ENCODE peak calls at places on chromosome 6, in five cellular contexts. B is K562, O is HepG2, C is GM12878, L is IMR-90. T is an unnamed sample.

GRCh38 chr6:101016163-101016562 is 135.0 kb upstream of the ASCC3 start:
- DNase-seq in B (no peak), O (no peak), C (no peak), L (no peak), T (no peak)

GRCh38 chr6:35544748-35545361 is 32.2 kb upstream of the TULP1 start:
- DNase-seq in B (no peak), O (no peak), C (no peak), L (no peak), T (no peak)

GRCh38 chr6:28005124-28005662 is 48.2 kb downstream of the OR2B6 start:
- DNase-seq in B (no peak), O (no peak), C (no peak), L (no peak), T (no peak)

GRCh38 chr6:154197176-154197850 is 158.3 kb downstream of the OPRM1 start:
- DNase-seq in B (no peak), O (no peak), C (no peak), L (peak; percentile 62), T (no peak)

GRCh38 chr6:50973464-50973863 is 154.8 kb downstream of the TFAP2B start:
- DNase-seq in B (no peak), O (no peak), C (no peak), L (no peak), T (no peak)

GRCh38 chr6:45586216-45587171 is 208.8 kb upstream of the SUPT3H start:
- DNase-seq in B (no peak), O (no peak), C (no peak), L (no peak), T (no peak)

GRCh38 chr6:38572186-38572813 is 67.4 kb downstream of the BTBD9 start:
- DNase-seq in B (no peak), O (no peak), C (peak; percentile 41), L (no peak), T (no peak)

GRCh38 chr6:124928831-124929230 is 33.4 kb upstream of the RNF217 start:
- DNase-seq in B (no peak), O (no peak), C (no peak), L (no peak), T (no peak)

GRCh38 chr6:116008470-116009229 is 52.0 kb downstream of the FRK start:
- DNase-seq in B (no peak), O (no peak), C (peak; percentile 73), L (peak; percentile 58), T (no peak)

GRCh38 chr6:165615629-165616028 is 47.4 kb downstream of the PDE10A start:
- DNase-seq in B (no peak), O (no peak), C (peak; percentile 8), L (peak; percentile 60), T (no peak)

GRCh38 chr6:7146079-7146828 is 38.5 kb downstream of the RREB1 start:
- DNase-seq in B (no peak), O (peak; percentile 84), C (no peak), L (peak; percentile 80), T (no peak)

GRCh38 chr6:398065-398464 is 6.5 kb downstream of the IRF4 start:
- DNase-seq in B (no peak), O (no peak), C (no peak), L (no peak), T (no peak)

GRCh38 chr6:57310817-57311157 is 6.6 kb upstream of the PRIM2 start:
- DNase-seq in B (no peak), O (no peak), C (no peak), L (no peak), T (no peak)

GRCh38 chr6:153074761-153075160 is 56.3 kb downstream of the RGS17 start:
- DNase-seq in B (no peak), O (no peak), C (no peak), L (no peak), T (no peak)

GRCh38 chr6:117986401-117986800 is 79.3 kb downstream of the SLC35F1 start:
- DNase-seq in B (no peak), O (no peak), C (no peak), L (no peak), T (no peak)

GRCh38 chr6:30768634-30769087 is 24.3 kb upstream of the IER3 start:
- DNase-seq in B (no peak), O (no peak), C (no peak), L (no peak), T (no peak)

GRCh38 chr6:30770164-30770563 is 25.8 kb upstream of the IER3 start:
- DNase-seq in B (no peak), O (no peak), C (no peak), L (peak; percentile 57), T (peak; percentile 28)

GRCh38 chr6:30770592-30770991 is 26.2 kb upstream of the IER3 start:
- DNase-seq in B (no peak), O (no peak), C (no peak), L (no peak), T (no peak)

GRCh38 chr6:30769853-30770160 is 25.5 kb upstream of the IER3 start:
- DNase-seq in B (no peak), O (no peak), C (no peak), L (no peak), T (no peak)

GRCh38 chr6:30769088-30769852 is 24.9 kb upstream of the IER3 start:
- DNase-seq in B (peak; percentile 93), O (peak; percentile 96), C (no peak), L (peak; percentile 98), T (peak; percentile 29)
- TF ChIP-seq RFX5 in B (no peak), O (peak; percentile 7), C (no peak), L (no peak), T (no peak)

GRCh38 chr6:163949367-163949766 is 534.8 kb downstream of the QKI start:
- DNase-seq in B (no peak), O (no peak), C (no peak), L (peak; percentile 30), T (no peak)

GRCh38 chr6:163950159-163950558 is 535.6 kb downstream of the QKI start:
- DNase-seq in B (no peak), O (no peak), C (no peak), L (peak; percentile 50), T (no peak)

GRCh38 chr6:163951990-163952389 is 537.5 kb downstream of the QKI start:
- DNase-seq in B (no peak), O (no peak), C (no peak), L (no peak), T (no peak)

GRCh38 chr6:163948250-163948649 is 533.7 kb downstream of the QKI start:
- DNase-seq in B (no peak), O (no peak), C (no peak), L (no peak), T (no peak)

DNA sequence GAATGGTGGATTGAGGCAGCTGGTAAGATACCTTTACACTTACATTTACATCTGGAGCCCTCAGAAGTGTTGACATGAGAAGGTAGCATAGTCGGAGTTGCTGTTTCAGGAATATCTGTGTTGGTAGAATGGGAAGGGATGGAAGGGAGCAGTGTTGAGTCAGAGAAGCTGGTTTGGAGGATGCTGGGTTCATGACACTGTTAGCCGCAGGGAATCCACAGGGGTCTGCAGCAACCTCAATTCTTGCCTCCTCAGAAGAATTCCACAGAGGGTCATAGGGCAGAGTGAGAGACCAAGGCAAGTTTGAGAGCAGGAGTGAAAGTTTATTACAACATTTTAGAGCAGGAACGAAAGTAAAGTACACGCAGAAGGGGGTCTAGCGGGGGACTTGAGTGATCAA is 536.8 kb downstream of the QKI start:
- DNase-seq in B (no peak), O (no peak), C (no peak), L (no peak), T (no peak)
- H3K4me1 ChIP-seq in B (no peaks in the 10 kb centered on the region), O (no peaks in the 10 kb centered on the region), C (no peaks in the 10 kb centered on the region), L (peaks cover 3% of the 10 kb centered on the region), T (no peaks in the 10 kb centered on the region)

DNA sequence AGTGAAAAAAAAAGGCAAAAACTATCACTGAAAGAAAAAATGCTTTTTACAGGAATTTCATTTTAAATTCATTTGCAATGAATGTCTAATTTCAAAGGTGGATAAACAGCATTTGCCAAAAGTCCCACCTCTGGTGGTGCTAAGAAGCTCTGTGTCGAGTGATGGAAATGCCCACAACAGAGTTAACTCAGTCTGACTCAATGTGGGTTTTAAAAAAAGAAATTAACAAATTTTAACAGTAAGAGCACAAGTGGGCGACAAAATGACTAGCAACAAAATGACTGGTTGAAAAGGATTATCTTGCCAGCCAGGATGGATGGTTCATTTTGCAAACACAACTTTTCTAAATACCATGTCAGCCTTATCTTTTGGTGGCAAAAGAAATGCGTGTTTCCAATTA is 14.3 kb upstream of the TAGAP start:
- DNase-seq in B (no peak), O (no peak), C (no peak), L (no peak), T (no peak)
- TF ChIP-seq MXI1 in B (no peak), O (no peak), C (no peak), L (no peak), T (no peak)

GRCh38 chr6:41161380-41161779 is 1.5 kb downstream of the TREM2 start:
- DNase-seq in B (no peak), O (no peak), C (no peak), L (no peak), T (no peak)

GRCh38 chr6:41162687-41163418 is at the start of gene TREM2:
- DNase-seq in B (no peak), O (no peak), C (no peak), L (no peak), T (no peak)

GRCh38 chr6:41163419-41163717 is 452 bp upstream of the TREM2 start:
- DNase-seq in B (no peak), O (no peak), C (no peak), L (no peak), T (no peak)

GRCh38 chr6:41160933-41161332 is 2.0 kb downstream of the TREM2 start:
- DNase-seq in B (no peak), O (no peak), C (no peak), L (no peak), T (no peak)

DNA sequence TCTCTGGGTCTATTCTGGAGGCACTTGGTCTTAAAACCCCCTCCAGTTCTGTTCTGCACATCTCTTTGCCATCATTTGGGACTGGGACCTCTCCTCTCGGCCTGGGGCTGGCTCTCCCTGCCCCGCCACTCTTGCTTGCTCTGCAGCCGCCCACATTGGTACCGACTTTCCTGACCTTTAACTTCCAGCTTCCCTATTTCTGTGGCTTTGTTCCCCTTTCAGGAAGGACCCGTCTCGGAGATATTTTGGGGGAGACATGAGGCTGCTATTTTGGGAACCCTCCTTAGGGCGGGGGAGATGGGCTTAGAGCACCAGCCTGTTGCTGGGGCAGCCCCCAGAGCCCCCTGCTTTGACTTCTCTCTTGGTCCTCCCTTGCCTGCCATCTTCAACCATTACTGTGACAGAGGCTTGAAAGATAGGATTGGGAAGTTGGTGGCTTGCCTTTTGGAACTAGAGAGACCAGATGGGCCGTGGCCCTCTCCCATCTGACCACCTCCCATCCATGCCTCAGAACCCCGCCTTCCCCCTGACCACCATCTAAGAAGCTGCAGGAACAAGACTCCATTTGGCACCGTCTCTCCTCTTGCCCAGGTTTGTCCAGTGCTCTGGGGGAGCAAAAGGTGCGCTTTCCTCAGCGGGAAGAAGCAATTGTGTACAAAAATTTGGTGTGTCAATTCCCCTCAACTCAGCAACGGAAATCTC is 914 bp downstream of the TREM2 start:
- DNase-seq in B (no peak), O (no peak), C (no peak), L (no peak), T (no peak)
- TF ChIP-seq RFX5 in B (no peak), O (no peak), C (no peak), L (no peak), T (no peak)

GRCh38 chr6:75349262-75349984 is 64.8 kb upstream of the TMEM30A start:
- DNase-seq in B (peak; percentile 14), O (no peak), C (no peak), L (peak; percentile 13), T (peak; percentile 60)
- H3K4me1 ChIP-seq in B (peaks cover 8% of the 10 kb centered on the region), O (peaks cover 8% of the 10 kb centered on the region), C (no peaks in the 10 kb centered on the region), L (no peaks in the 10 kb centered on the region), T (peaks cover 11% of the 10 kb centered on the region)

GRCh38 chr6:52984247-52984646 is 10.8 kb downstream of the GSTA4 start:
- DNase-seq in B (no peak), O (no peak), C (peak; percentile 31), L (no peak), T (no peak)
- TF ChIP-seq MXI1 in B (no peak), O (no peak), C (no peak), L (no peak), T (no peak)

GRCh38 chr6:12882761-12883290 is 166.3 kb downstream of the PHACTR1 start:
- DNase-seq in B (no peak), O (no peak), C (no peak), L (no peak), T (no peak)
- TF ChIP-seq RFX5 in B (no peak), O (no peak), C (no peak), L (no peak), T (no peak)

T was measured in SK-N-SH.